ENCODE peak calls at places on chromosomes 12 and 14, in eight cellular contexts. Y is activated CD4-positive, CD25-positive, alpha-beta regulatory T cell treated with anti-CD3 and anti-CD28 coated beads, Interleukin-2, amount 50 U/mL, for 72 hours; Z is cardiac muscle cell; X is kidney glomerular epithelial cell; N is aorta; W is stimulated activated CD8-positive, alpha-beta memory T cell treated with anti-CD3 and anti-CD28 coated beads, Interleukin-7, amount 100 ng/mL, for 48 hours; T is stimulated activated CD4-positive, alpha-beta T cell treated with anti-CD3 and anti-CD28 coated beads, Interleukin-2, amount 100 ng/mL, for 48 hours; L is nucleus accumbens. U is an unnamed sample.

GRCh38 chr12:2856901-2857495 is at the start of gene TEX52:
- DNase-seq in L (no peak), W (no peak), T (no peak), N (no peak), Y (no peak), Z (no peak), X (no peak), U (no peak)

GRCh38 chr12:129827985-129828384 is 75.8 kb downstream of the TMEM132D start:
- DNase-seq in W (no peak), T (no peak), X (no peak), Z (no peak), N (no peak), Y (no peak), L (no peak), U (no peak)

GRCh38 chr14:68139466-68140110 is 320.0 kb downstream of the RAD51B start:
- DNase-seq in L (no peak), N (no peak), X (no peak), Z (no peak), W (no peak), Y (no peak), T (no peak), U (no peak)

GRCh38 chr12:108629824-108630476 is 3.7 kb downstream of the SELPLG start:
- DNase-seq in L (no peak), N (peak; percentile 74), Y (peak; percentile 57), Z (no peak), T (peak; percentile 51), W (no peak), X (peak; percentile 56), U (no peak)

GRCh38 chr12:120984351-120984898 is 6.1 kb downstream of the HNF1A start:
- DNase-seq in L (no peak), W (no peak), N (no peak), Z (no peak), Y (no peak), X (no peak), T (no peak), U (no peak)

GRCh38 chr12:105948331-105948730 is 190.4 kb downstream of the NUAK1 start:
- DNase-seq in Z (no peak), W (no peak), T (no peak), N (peak; percentile 50), X (no peak), L (no peak), Y (no peak), U (no peak)

GRCh38 chr12:4015225-4016076 is 142.3 kb upstream of the PARP11 start:
- DNase-seq in Y (no peak), L (no peak), W (no peak), X (no peak), T (no peak), N (no peak), Z (no peak), U (no peak)

GRCh38 chr12:86838709-86839108 is 582.5 kb upstream of the MGAT4C start:
- DNase-seq in L (no peak), Z (no peak), W (no peak), T (no peak), Y (no peak), N (no peak), X (no peak), U (no peak)

GRCh38 chr12:47946413-47947107 is 16.8 kb upstream of the TMEM106C start:
- DNase-seq in Z (no peak), X (peak; percentile 19), L (no peak), W (no peak), Y (no peak), T (no peak), N (no peak), U (no peak)

GRCh38 chr12:52655251-52655650 is 3.2 kb upstream of the KRT2 start:
- DNase-seq in X (no peak), Z (no peak), L (no peak), T (no peak), Y (no peak), N (no peak), W (no peak), U (no peak)

GRCh38 chr12:58919271-58920101 is 818 bp downstream of the LRIG3 start:
- DNase-seq in X (peak; percentile 80), W (no peak), T (no peak), N (peak; percentile 59), Z (peak; percentile 51), Y (no peak), L (no peak), U (no peak)

GRCh38 chr14:100740931-100741330 is 14.2 kb downstream of the DLK1 start:
- DNase-seq in L (no peak), N (no peak), Z (no peak), X (no peak), T (no peak), W (no peak), Y (no peak), U (no peak)

GRCh38 chr12:111426341-111427185 is 20.8 kb downstream of the SH2B3 start:
- DNase-seq in Y (no peak), L (no peak), X (no peak), Z (no peak), N (no peak), W (no peak), T (no peak), U (no peak)

GRCh38 chr14:85416771-85417170 is 113.2 kb upstream of the FLRT2 start:
- DNase-seq in T (no peak), L (no peak), Z (no peak), X (peak; percentile 62), Y (no peak), N (no peak), W (no peak), U (no peak)

GRCh38 chr12:46921048-46921753 is 95.4 kb upstream of the SLC38A4 start:
- DNase-seq in X (peak; percentile 47), W (no peak), T (no peak), L (no peak), N (no peak), Y (no peak), Z (no peak), U (no peak)

GRCh38 chr14:49218436-49219092 is 367.6 kb downstream of the RPS29 start:
- DNase-seq in L (no peak), T (no peak), N (peak; percentile 30), W (no peak), Y (no peak), X (no peak), Z (no peak), U (no peak)

GRCh38 chr12:66144796-66145754 is 14.5 kb upstream of the LLPH start:
- DNase-seq in N (no peak), Z (peak; percentile 55), Y (no peak), L (no peak), T (no peak), X (peak; percentile 76), W (no peak), U (peak; percentile 15)

GRCh38 chr14:105364100-105364708 is 34.1 kb upstream of the TEX22 start:
- DNase-seq in W (peak; percentile 13), Z (no peak), L (no peak), N (peak; percentile 57), T (peak; percentile 11), Y (no peak), X (no peak), U (no peak)

GRCh38 chr14:67622675-67623074 is 3.0 kb downstream of the ARG2 start:
- DNase-seq in Z (peak; percentile 86), L (no peak), N (peak; percentile 62), W (no peak), X (peak; percentile 53), T (no peak), Y (no peak), U (no peak)

GRCh38 chr12:47862881-47863280 is 41.9 kb downstream of the VDR start:
- DNase-seq in T (no peak), N (no peak), X (no peak), Z (no peak), Y (no peak), L (no peak), W (no peak), U (no peak)

GRCh38 chr12:94151577-94151976 is 3.2 kb downstream of the PLXNC1 start:
- DNase-seq in Z (no peak), W (no peak), X (no peak), L (no peak), T (no peak), N (no peak), Y (no peak), U (no peak)

GRCh38 chr14:51328089-51328941 is 88.3 kb downstream of the TMX1 start:
- DNase-seq in X (peak; percentile 31), L (no peak), T (peak; percentile 5), Z (no peak), N (peak; percentile 52), Y (no peak), W (peak; percentile 43), U (no peak)

GRCh38 chr12:110666892-110667291 is 22.0 kb downstream of the HVCN1 start:
- DNase-seq in X (no peak), N (no peak), Y (no peak), Z (no peak), W (no peak), T (no peak), L (no peak), U (no peak)

GRCh38 chr12:48031135-48031960 is 27.1 kb upstream of the COL2A1 start:
- DNase-seq in T (no peak), Z (no peak), L (no peak), Y (no peak), N (no peak), W (no peak), X (no peak), U (peak; percentile 28)

GRCh38 chr12:80400591-80400991 is 43.4 kb upstream of the PTPRQ start:
- DNase-seq in W (no peak), Y (no peak), X (no peak), T (no peak), N (peak; percentile 43), L (no peak), Z (no peak), U (no peak)

GRCh38 chr12:5030066-5030465 is 13.6 kb upstream of the KCNA5 start:
- DNase-seq in L (no peak), X (no peak), Z (no peak), N (no peak), Y (no peak), W (no peak), T (no peak), U (no peak)

GRCh38 chr12:110135012-110135411 is 10.9 kb downstream of the IFT81 start:
- DNase-seq in L (no peak), T (no peak), N (no peak), X (no peak), W (no peak), Y (no peak), Z (peak; percentile 8), U (no peak)

GRCh38 chr12:82896979-82897378 is 210.3 kb downstream of the TMTC2 start:
- DNase-seq in N (no peak), L (no peak), W (no peak), Y (no peak), X (peak; percentile 18), Z (no peak), T (no peak), U (no peak)

GRCh38 chr12:67358686-67359374 is 89.7 kb downstream of the CAND1 start:
- DNase-seq in X (peak; percentile 66), L (no peak), W (no peak), Y (no peak), N (no peak), T (no peak), Z (no peak), U (no peak)

GRCh38 chr12:6280672-6281071 is 29.8 kb upstream of the PLEKHG6 start:
- DNase-seq in N (no peak), L (no peak), W (no peak), X (no peak), T (no peak), Y (no peak), Z (no peak), U (no peak)

GRCh38 chr12:96766232-96766631 is 140.8 kb upstream of the NEDD1 start:
- DNase-seq in N (no peak), W (no peak), L (no peak), Y (no peak), Z (no peak), T (no peak), X (no peak), U (no peak)

GRCh38 chr14:67343601-67344230 is 15.9 kb downstream of the ATP6V1D start:
- DNase-seq in N (no peak), Y (no peak), X (no peak), T (no peak), W (no peak), L (no peak), Z (no peak), U (no peak)

GRCh38 chr12:84507914-84508313 is 404.7 kb downstream of the SLC6A15 start:
- DNase-seq in L (no peak), X (no peak), Z (no peak), W (no peak), Y (no peak), N (no peak), T (no peak), U (no peak)

GRCh38 chr14:104086661-104087461 is 1.4 kb downstream of the ASPG start:
- DNase-seq in N (peak; percentile 36), Y (peak; percentile 25), Z (no peak), T (no peak), L (no peak), X (no peak), W (no peak), U (no peak)